ENCODE peak calls at places on chromosomes 7 and 10, in seven cellular contexts. L, Z, P, C, X, S and H are unnamed samples.

GRCh38 chr7:20346577-20346976 is 15.9 kb downstream of the ITGB8 start:
- DNase-seq in P (no peak), Z (no peak), S (no peak), C (no peak), L (no peak), X (no peak), H (no peak)

GRCh38 chr10:133199488-133199885 is 30.5 kb upstream of the UTF1 start:
- DNase-seq in X (no peak), S (no peak), P (no peak), L (no peak), C (no peak), Z (no peak), H (no peak)

GRCh38 chr7:132116369-132116768 is 459.9 kb downstream of the PLXNA4 start:
- DNase-seq in Z (no peak), X (no peak), P (no peak), L (no peak), S (no peak), C (no peak), H (no peak)

GRCh38 chr7:44056681-44057080 is 8.7 kb downstream of the PGAM2 start:
- DNase-seq in S (no peak), P (peak; percentile 11), X (peak; percentile 43), Z (no peak), C (no peak), L (no peak), H (no peak)

GRCh38 chr10:32366111-32366510 is 19.2 kb upstream of the EPC1 start:
- DNase-seq in C (no peak), L (no peak), X (no peak), S (no peak), Z (no peak), P (no peak), H (no peak)

GRCh38 chr7:66255533-66256100 is 50.5 kb downstream of the TPST1 start:
- DNase-seq in X (no peak), Z (no peak), S (no peak), P (no peak), C (no peak), L (no peak), H (no peak)

GRCh38 chr7:55977831-55978230 is 13.4 kb downstream of the NIPSNAP2 start:
- DNase-seq in Z (no peak), X (no peak), S (peak; percentile 37), P (no peak), L (no peak), C (no peak), H (no peak)

GRCh38 chr7:157419030-157419293 is 82.2 kb downstream of the DNAJB6 start:
- DNase-seq in X (no peak), L (no peak), S (no peak), C (no peak), P (no peak), Z (no peak), H (no peak)

GRCh38 chr7:82443044-82443800 is at the start of gene CACNA2D1:
- DNase-seq in S (peak; percentile 27), X (peak; percentile 84), L (no peak), P (peak; percentile 52), Z (peak; percentile 41), C (no peak), H (no peak)

GRCh38 chr10:84095821-84096497 is 43.4 kb upstream of the GHITM start:
- DNase-seq in Z (no peak), L (no peak), X (no peak), P (peak; percentile 29), C (no peak), S (no peak), H (no peak)

GRCh38 chr7:80630611-80631010 is 7.8 kb upstream of the CD36 start:
- DNase-seq in Z (no peak), S (no peak), X (no peak), C (no peak), P (no peak), L (no peak), H (no peak)

GRCh38 chr7:46486264-46487206 is 565.5 kb upstream of the IGFBP3 start:
- DNase-seq in Z (no peak), C (no peak), X (peak; percentile 85), L (no peak), S (no peak), P (peak; percentile 50), H (no peak)

GRCh38 chr7:138606251-138606650 is 94.9 kb downstream of the SVOPL start:
- DNase-seq in L (no peak), Z (no peak), C (no peak), P (no peak), S (no peak), X (no peak), H (no peak)

GRCh38 chr7:150988230-150989226 is 2.3 kb upstream of the NOS3 start:
- DNase-seq in C (peak; percentile 68), L (no peak), P (peak; percentile 72), S (no peak), Z (peak; percentile 84), X (peak; percentile 82), H (peak; percentile 72)

GRCh38 chr10:338176-339037 is 203.2 kb downstream of the ZMYND11 start:
- DNase-seq in L (no peak), S (peak; percentile 73), X (peak; percentile 84), C (no peak), Z (no peak), P (no peak), H (no peak)

GRCh38 chr7:149385195-149385955 is 75.5 kb downstream of the ZNF777 start:
- DNase-seq in X (no peak), P (no peak), L (no peak), Z (no peak), S (no peak), C (no peak), H (no peak)

GRCh38 chr10:132788180-132788830 is 2.4 kb upstream of the NKX6-2 start:
- DNase-seq in S (peak; percentile 49), X (no peak), L (no peak), Z (no peak), C (no peak), P (no peak), H (no peak)

GRCh38 chr10:128027822-128028507 is 98.3 kb downstream of the MKI67 start:
- DNase-seq in C (no peak), P (no peak), S (no peak), X (peak; percentile 61), Z (no peak), L (peak; percentile 28), H (no peak)

GRCh38 chr7:2247141-2247985 is 5.3 kb downstream of the NUDT1 start:
- DNase-seq in L (no peak), S (no peak), X (no peak), Z (no peak), P (no peak), C (peak; percentile 51), H (no peak)

GRCh38 chr7:138770904-138771303 is 26.9 kb upstream of the TMEM213 start:
- DNase-seq in P (no peak), S (no peak), L (no peak), X (no peak), C (no peak), Z (no peak), H (no peak)

DNA sequence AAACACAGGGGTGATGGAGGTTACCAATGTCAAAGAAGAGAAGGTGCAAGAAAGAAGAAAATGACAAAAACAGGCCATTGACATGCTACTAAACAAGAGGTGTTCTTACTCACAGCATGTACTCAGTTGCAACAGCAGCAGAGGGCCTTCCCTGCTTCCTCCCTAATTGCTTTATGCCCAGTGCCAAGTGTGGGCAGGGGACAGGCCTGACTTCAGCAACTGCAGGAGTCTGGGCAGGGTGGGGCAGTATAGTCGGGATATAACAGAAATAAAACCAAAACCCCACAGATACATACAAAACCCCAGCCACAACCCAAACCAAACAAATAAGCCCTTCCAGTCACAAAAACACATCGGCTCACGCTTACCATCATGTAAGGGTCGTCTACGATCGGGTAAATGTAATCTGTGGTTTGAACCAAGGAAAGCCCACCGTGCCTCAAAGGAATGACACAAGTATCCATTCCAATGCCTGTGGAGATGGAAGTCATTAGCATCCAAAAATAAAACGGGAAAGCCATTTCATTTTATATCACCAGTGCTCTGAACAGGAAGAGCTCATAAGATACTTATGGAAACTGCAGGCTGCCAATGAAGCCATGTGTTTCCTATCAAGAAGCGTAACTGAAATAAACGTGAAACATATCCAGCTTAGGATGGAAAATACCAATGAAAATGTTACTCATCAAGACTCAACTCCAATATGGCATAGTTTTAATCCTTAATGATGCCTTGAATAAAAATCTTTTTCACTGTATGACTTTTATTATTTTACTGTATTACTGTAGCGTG is 9.6 kb downstream of the SEPHS1 start:
- DNase-seq in S (no peak), C (no peak), X (peak; percentile 28), L (no peak), Z (no peak), P (no peak), H (no peak)
- H3K27ac ChIP-seq in S (no peak overlapping the region), C (no peak overlapping the region), X (no peak overlapping the region), L (no peak overlapping the region), Z (no peak overlapping the region), P (peak overlapping the region; percentile 68), H (no peak overlapping the region)

GRCh38 chr10:60661627-60662026 is 116.7 kb upstream of the CDK1 start:
- DNase-seq in X (no peak), L (no peak), P (no peak), C (no peak), Z (no peak), S (no peak), H (no peak)
- H3K27ac ChIP-seq in X (no peak overlapping the region), L (peak overlapping the region; percentile 64), P (no peak overlapping the region), C (no peak overlapping the region), Z (no peak overlapping the region), S (no peak overlapping the region), H (no peak overlapping the region)

GRCh38 chr10:29657719-29658274 is 23.0 kb upstream of the SVIL start:
- DNase-seq in P (no peak), Z (no peak), S (no peak), C (no peak), X (no peak), L (no peak), H (peak; percentile 24)
- H3K27ac ChIP-seq in P (no peak overlapping the region), Z (no peak overlapping the region), S (no peak overlapping the region), C (no peak overlapping the region), X (no peak overlapping the region), L (no peak overlapping the region), H (peak overlapping the region; percentile 25)

DNA sequence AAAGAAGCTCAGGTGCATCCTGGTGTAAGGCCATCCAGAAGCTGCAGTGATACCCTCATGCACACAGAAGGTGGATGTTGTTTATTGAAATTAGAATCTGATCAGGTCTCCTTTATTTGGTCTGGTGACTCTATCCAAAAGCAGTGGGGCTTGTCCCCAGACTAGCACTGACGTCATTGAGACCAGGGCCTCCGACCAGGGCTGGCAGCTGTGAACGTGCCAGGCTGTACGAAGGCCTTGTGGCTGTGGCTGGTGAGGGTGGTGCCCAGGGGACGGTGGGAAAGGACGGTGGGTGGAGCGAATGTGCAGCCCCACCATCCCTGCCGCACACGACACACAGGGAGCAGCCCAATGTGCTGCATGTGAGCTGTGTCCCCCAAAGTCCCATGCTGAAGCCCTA is 160.0 kb downstream of the ADARB2 start:
- DNase-seq in Z (no peak), X (no peak), P (no peak), L (no peak), C (no peak), S (no peak), H (no peak)
- H3K27ac ChIP-seq in Z (no peak overlapping the region), X (no peak overlapping the region), P (no peak overlapping the region), L (no peak overlapping the region), C (no peak overlapping the region), S (no peak overlapping the region), H (no peak overlapping the region)